ENCODE peak calls at places on chromosome 2, in four cellular contexts. V is kidney tubule cell, E is heart right ventricle, D is mucosa of gallbladder. C is an unnamed sample.

GRCh38 chr2:238462782-238463396 is 36.2 kb downstream of the ASB1 start:
- DNase-seq in V (peak), E (no peak), D (no peak), C (peak)

GRCh38 chr2:31319391-31320175 is 85.6 kb downstream of the EHD3 start:
- DNase-seq in V (no peak), E (no peak), D (no peak), C (peak)

GRCh38 chr2:33033524-33034150 is 86.9 kb downstream of the LTBP1 start:
- DNase-seq in V (peak), E (no peak), D (no peak), C (peak)

GRCh38 chr2:153641046-153641445 is 162.5 kb upstream of the RPRM start:
- DNase-seq in V (no peak), E (no peak), D (no peak), C (no peak)

GRCh38 chr2:210718503-210718902 is 162.1 kb downstream of the CPS1 start:
- DNase-seq in V (no peak), E (no peak), D (no peak), C (no peak)

GRCh38 chr2:38073211-38074005 is 2.5 kb downstream of the CYP1B1 start:
- DNase-seq in V (no peak), E (no peak), D (no peak), C (no peak)

GRCh38 chr2:156935611-156936010 is 321.9 kb upstream of the GALNT5 start:
- DNase-seq in V (peak), E (no peak), D (no peak), C (no peak)

GRCh38 chr2:66433945-66434678 is 813 bp upstream of the MEIS1 start:
- DNase-seq in V (peak), E (peak), D (peak), C (peak)

GRCh38 chr2:138034536-138034935 is 70.3 kb downstream of the HNMT start:
- DNase-seq in V (no peak), E (no peak), D (no peak), C (no peak)

GRCh38 chr2:195356026-195356425 is 301.0 kb upstream of the SLC39A10 start:
- DNase-seq in V (no peak), E (no peak), D (no peak), C (no peak)

GRCh38 chr2:2243666-2244065 is 87.4 kb downstream of the MYT1L start:
- DNase-seq in V (no peak), E (no peak), D (no peak), C (no peak)

GRCh38 chr2:238423561-238424312 is 3.0 kb upstream of the ASB1 start:
- DNase-seq in V (peak), E (no peak), D (no peak), C (no peak)

GRCh38 chr2:624551-625347 is 52.5 kb downstream of the TMEM18 start:
- DNase-seq in V (no peak), E (no peak), D (peak), C (no peak)

GRCh38 chr2:71849111-71849510 is 298.6 kb downstream of the CYP26B1 start:
- DNase-seq in V (no peak), E (no peak), D (no peak), C (no peak)

GRCh38 chr2:62038980-62039771 is 133.7 kb downstream of the COMMD1 start:
- DNase-seq in V (peak), E (no peak), D (no peak), C (peak)

GRCh38 chr2:223079925-223080324 is 27.9 kb downstream of the KCNE4 start:
- DNase-seq in V (no peak), E (no peak), D (no peak), C (no peak)

GRCh38 chr2:127048618-127048935 is 58.4 kb downstream of the BIN1 start:
- DNase-seq in V (no peak), E (no peak), D (no peak), C (no peak)